ENCODE peak calls at places on chromosomes 16 and 17, in four cellular contexts. J is upper lobe of left lung, T is mucosa of descending colon, S is kidney. N is an unnamed sample. For H3K36me3 and H3K4me1, the result is how much of the 10 kb centered on the place peaks cover.

GRCh38 chr16:84115919-84116719 is 623 bp downstream of the MBTPS1 start:
- DNase-seq in J (peak), T (no peak), S (no peak), N (no peak)

GRCh38 chr16:49464877-49465504 is 91.4 kb downstream of the C16orf78 start:
- DNase-seq in J (peak), T (no peak), S (no peak), N (no peak)

GRCh38 chr17:68518063-68518815 is 6.0 kb downstream of the PRKAR1A start:
- DNase-seq in J (no peak), T (no peak), S (no peak), N (no peak)

GRCh38 chr16:89613101-89613953 is at the start of gene DPEP1:
- DNase-seq in J (no peak), T (no peak), S (no peak), N (no peak)

GRCh38 chr16:86495756-86496261 is 14.5 kb upstream of the FOXF1 start:
- DNase-seq in J (no peak), T (no peak), S (no peak), N (no peak)

GRCh38 chr16:46713634-46714033 is 24.2 kb downstream of the ORC6 start:
- DNase-seq in J (no peak), T (no peak), S (no peak), N (no peak)

GRCh38 chr16:24013733-24014645 is 178.2 kb downstream of the PRKCB start:
- DNase-seq in J (peak), T (peak), S (no peak), N (no peak)

GRCh38 chr17:33493566-33493965 is 200.5 kb upstream of the ASIC2 start:
- DNase-seq in J (no peak), T (no peak), S (no peak), N (no peak)

GRCh38 chr16:70476272-70477020 is 22.1 kb downstream of the FCSK start:
- DNase-seq in J (no peak), T (no peak), S (peak), N (no peak)

GRCh38 chr16:48101069-48101674 is 54.6 kb downstream of the ABCC12 start:
- DNase-seq in J (no peak), T (no peak), S (no peak), N (no peak)

GRCh38 chr16:15672514-15673167 is 22.6 kb downstream of the NDE1 start:
- DNase-seq in J (peak), T (peak), S (peak), N (peak)

GRCh38 chr17:2378905-2379304 is 22.0 kb downstream of the MNT start:
- DNase-seq in J (no peak), T (no peak), S (no peak), N (no peak)
- H3K36me3 ChIP-seq in J (half or more), T (under half), S (under half), N (under half)

GRCh38 chr17:3891626-3892094 is 1.2 kb downstream of the CAMKK1 start:
- DNase-seq in J (no peak), T (no peak), S (no peak), N (no peak)

GRCh38 chr17:3893003-3893719 is at the start of gene CAMKK1:
- DNase-seq in J (peak), T (peak), S (peak), N (peak)

GRCh38 chr17:3890893-3891219 is 2.0 kb downstream of the CAMKK1 start:
- DNase-seq in J (no peak), T (no peak), S (no peak), N (no peak)

GRCh38 chr17:3893720-3894116 is 865 bp upstream of the CAMKK1 start:
- DNase-seq in J (no peak), T (no peak), S (no peak), N (no peak)

GRCh38 chr17:3892095-3892998 is 506 bp downstream of the CAMKK1 start:
- DNase-seq in J (peak), T (peak), S (peak), N (peak)
- TF ChIP-seq CTCF in J (no peak), T (no peak), S (no peak), N (no peak)

DNA sequence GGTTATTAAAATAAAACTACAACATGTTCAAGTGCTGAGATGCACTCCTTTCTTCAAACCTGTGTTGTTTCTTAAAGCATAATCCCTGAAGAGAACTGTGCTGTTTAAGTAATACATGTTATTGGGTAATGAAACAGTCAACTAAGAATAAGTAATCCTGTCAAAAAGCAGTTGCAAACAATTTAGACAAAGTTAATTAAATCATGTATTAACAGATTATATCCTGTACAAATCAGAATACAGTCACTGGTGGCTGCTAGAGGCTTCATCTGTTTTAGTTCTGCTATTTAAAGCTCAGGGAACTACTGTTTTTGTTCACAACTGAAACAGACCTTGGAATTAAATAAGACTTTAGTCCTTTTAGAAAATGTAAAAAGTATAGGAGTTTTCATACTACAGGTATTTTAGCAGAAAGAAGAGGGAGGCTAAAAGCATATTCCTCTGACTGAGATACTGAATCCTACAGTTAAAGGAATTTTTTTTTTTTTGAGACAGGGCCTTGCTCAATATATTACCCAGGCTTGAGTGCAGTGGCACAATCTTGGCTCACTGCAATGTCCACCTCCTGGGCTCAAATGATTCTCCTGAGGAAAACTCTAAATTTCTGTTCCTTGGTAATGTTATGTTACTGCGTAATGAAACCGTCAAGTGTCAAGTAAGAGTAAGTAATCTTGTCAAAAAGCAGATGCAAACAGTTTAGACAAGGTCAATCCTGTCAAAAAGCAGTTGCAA is 27.3 kb upstream of the ITGA2B start:
- DNase-seq in J (no peak), T (no peak), S (no peak), N (no peak)
- H3K4me1 ChIP-seq in J (under half), T (under half), S (under half), N (under half)

GRCh38 chr17:36148559-36149295 is 27.7 kb downstream of the TBC1D3B start:
- DNase-seq in J (peak), T (peak), S (no peak), N (peak)

GRCh38 chr17:36152639-36153120 is 23.8 kb downstream of the TBC1D3B start:
- DNase-seq in J (no peak), T (no peak), S (no peak), N (peak)

GRCh38 chr17:36153887-36154576 is 22.4 kb downstream of the TBC1D3B start:
- DNase-seq in J (no peak), T (no peak), S (no peak), N (peak)

GRCh38 chr17:36149296-36149820 is 27.1 kb downstream of the TBC1D3B start:
- DNase-seq in J (no peak), T (no peak), S (no peak), N (peak)

GRCh38 chr17:36151891-36152638 is 24.4 kb downstream of the TBC1D3B start:
- DNase-seq in J (no peak), T (no peak), S (no peak), N (no peak)
- H3K36me3 ChIP-seq in J (under half), T (under half), S (under half), N (under half)

GRCh38 chr17:61385869-61386245 is 13.8 kb upstream of the TBX2 start:
- DNase-seq in J (no peak), T (no peak), S (no peak), N (no peak)
- TF ChIP-seq CTCF in J (no peak), T (no peak), S (no peak), N (no peak)

DNA sequence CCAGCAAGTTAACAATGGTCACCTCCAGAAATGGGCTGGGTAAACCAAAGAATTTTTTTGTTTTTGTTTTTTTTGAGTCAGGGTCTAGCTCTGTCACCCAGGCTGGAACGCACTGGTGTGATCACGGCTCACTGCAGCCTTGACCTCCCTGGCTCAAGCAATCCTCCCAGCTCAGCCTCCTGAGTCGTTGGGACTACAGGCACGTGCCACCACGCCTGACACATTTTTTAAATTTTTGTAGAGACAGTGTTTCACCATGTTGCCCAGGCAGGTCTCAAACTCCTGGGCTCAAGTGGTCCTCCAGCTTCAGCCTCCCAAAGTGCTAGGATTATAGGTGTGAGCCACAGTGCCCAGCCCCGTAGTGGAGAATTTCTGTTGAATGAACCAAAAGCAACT is 1.7 kb downstream of the SPSB3 start:
- DNase-seq in J (no peak), T (peak), S (no peak), N (no peak)
- H3K4me1 ChIP-seq in J (under half), T (under half), S (under half), N (under half)

GRCh38 chr16:53309457-53309856 is 124.8 kb upstream of the RBL2 start:
- DNase-seq in J (no peak), T (no peak), S (no peak), N (no peak)

GRCh38 chr16:53305743-53306142 is 128.5 kb upstream of the RBL2 start:
- DNase-seq in J (no peak), T (no peak), S (no peak), N (no peak)

DNA sequence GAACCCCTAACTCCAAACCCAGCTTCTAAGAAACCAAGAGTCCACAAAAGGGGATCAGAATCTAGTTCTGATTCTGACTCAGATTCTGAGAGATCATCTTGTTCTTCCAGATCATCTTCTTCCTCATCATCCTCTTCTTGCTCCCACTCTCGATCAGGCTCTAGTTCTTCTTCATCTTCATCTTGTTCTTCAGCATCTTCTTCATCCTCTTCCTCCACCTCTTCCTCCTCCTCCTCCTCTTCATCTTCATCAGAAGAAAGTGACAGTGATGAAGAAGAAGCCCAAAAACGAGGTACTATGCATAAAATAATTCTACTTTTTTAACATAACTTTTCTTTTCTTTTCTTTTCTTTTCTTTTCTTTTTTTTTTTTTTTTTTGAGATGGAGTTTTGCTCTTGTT is 129.9 kb upstream of the RBL2 start:
- DNase-seq in J (no peak), T (no peak), S (no peak), N (no peak)
- H3K36me3 ChIP-seq in J (half or more), T (under half), S (half or more), N (half or more)

GRCh38 chr17:64081802-64082799 is 47.8 kb downstream of the ERN1 start:
- DNase-seq in J (peak), T (no peak), S (no peak), N (no peak)
- TF ChIP-seq CTCF in J (no peak), T (no peak), S (no peak), N (no peak)

DNA sequence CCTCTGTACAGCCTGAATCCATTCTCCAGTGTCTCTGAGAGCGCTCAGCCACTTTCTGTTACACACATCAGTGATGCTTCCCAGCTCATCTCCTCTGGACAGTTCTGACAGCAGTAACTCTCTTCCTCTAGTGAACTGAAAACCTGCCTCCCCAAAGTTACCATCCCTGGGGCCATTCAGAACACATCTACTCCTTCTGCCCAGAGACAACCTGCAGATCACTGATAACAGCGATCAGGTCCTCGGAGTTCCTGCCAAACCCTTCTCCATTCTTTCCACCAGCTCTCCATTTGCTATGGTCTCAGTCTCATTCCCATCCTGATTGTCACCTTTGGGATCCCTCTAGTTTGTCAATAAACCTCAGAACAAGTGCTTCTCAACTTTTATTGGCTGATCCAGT is 7.3 kb downstream of the ZZEF1 start:
- DNase-seq in J (no peak), T (no peak), S (no peak), N (no peak)
- H3K4me1 ChIP-seq in J (under half), T (half or more), S (under half), N (under half)

DNA sequence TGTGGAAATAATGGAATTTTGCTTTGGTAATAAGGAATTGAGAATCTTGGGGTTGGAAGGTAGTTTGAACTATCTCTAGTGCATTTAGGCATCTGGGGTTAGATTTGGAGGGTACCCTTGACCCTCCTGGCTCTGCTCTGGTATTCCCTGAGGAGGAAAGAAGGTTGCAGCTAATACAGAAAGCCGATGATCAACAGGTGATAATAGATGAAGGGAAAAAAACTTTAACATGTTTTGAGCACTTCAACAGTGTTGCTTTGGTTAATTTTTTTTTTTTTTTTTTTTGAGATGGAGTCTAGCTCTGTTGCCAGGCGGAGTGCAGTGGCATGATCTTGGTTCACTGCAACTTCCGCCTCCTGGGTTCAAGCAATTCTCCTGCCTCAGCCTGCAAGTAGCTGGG is 4.8 kb downstream of the KAT7 start:
- DNase-seq in J (no peak), T (no peak), S (no peak), N (no peak)
- H3K36me3 ChIP-seq in J (half or more), T (under half), S (under half), N (under half)